ENCODE peak calls at places on chromosomes 1 and 21, in seven cellular contexts. X is sigmoid colon, P is ovary, O is Peyer's patch, J is body of pancreas, D is stomach, S is suprapubic skin. B is an unnamed sample.
A peak's percentile ranks its signal among the peaks of the same experiment; 100 is the strongest.

GRCh38 chr1:65505547-65506325 is 85.3 kb downstream of the LEPR start:
- DNase-seq in X (no peak), P (peak; percentile 20), O (no peak), J (no peak), D (no peak), S (no peak), B (no peak)

GRCh38 chr1:35180776-35181374 is 12.1 kb downstream of the SFPQ start:
- DNase-seq in X (no peak), P (no peak), O (no peak), J (no peak), D (no peak), S (no peak), B (peak; percentile 29)

GRCh38 chr1:49331066-49331852 is 554.6 kb upstream of the BEND5 start:
- DNase-seq in X (no peak), P (no peak), O (no peak), J (no peak), D (no peak), S (no peak), B (no peak)

GRCh38 chr1:231828182-231828920 is 201.8 kb downstream of the DISC1 start:
- DNase-seq in X (no peak), P (no peak), O (no peak), J (peak; percentile 33), D (no peak), S (no peak), B (no peak)

GRCh38 chr1:222023025-222023424 is 281.1 kb upstream of the DUSP10 start:
- DNase-seq in X (no peak), P (no peak), O (no peak), J (no peak), D (no peak), S (no peak), B (no peak)

GRCh38 chr1:57512386-57512785 is 88.5 kb upstream of the DAB1 start:
- DNase-seq in X (no peak), P (no peak), O (no peak), J (no peak), D (no peak), S (no peak), B (no peak)

GRCh38 chr1:13667696-13668095 is 32.3 kb upstream of the PRDM2 start:
- DNase-seq in X (no peak), P (no peak), O (no peak), J (no peak), D (no peak), S (no peak), B (no peak)

GRCh38 chr1:232059726-232060360 is 433.3 kb downstream of the DISC1 start:
- DNase-seq in X (no peak), P (no peak), O (no peak), J (no peak), D (no peak), S (no peak), B (no peak)

GRCh38 chr1:151934048-151934493 is 24.8 kb upstream of the THEM4 start:
- DNase-seq in X (no peak), P (peak; percentile 26), O (no peak), J (peak; percentile 41), D (peak; percentile 40), S (no peak), B (peak; percentile 85)

GRCh38 chr21:42983102-42983501 is 8.7 kb downstream of the PKNOX1 start:
- DNase-seq in X (no peak), P (no peak), O (no peak), J (no peak), D (no peak), S (no peak), B (no peak)

GRCh38 chr1:1428174-1428573 is 7.1 kb upstream of the ANKRD65 start:
- DNase-seq in X (no peak), P (peak; percentile 12), O (no peak), J (no peak), D (no peak), S (no peak), B (no peak)

GRCh38 chr1:159302036-159302435 is at the start of gene FCER1A:
- DNase-seq in X (no peak), P (no peak), O (no peak), J (no peak), D (no peak), S (no peak), B (no peak)

GRCh38 chr1:150875197-150876110 is 945 bp downstream of the ARNT start:
- DNase-seq in X (no peak), P (no peak), O (peak; percentile 34), J (peak; percentile 16), D (no peak), S (no peak), B (peak; percentile 56)

GRCh38 chr1:41838266-41838665 is 80.5 kb downstream of the HIVEP3 start:
- DNase-seq in X (no peak), P (no peak), O (no peak), J (no peak), D (no peak), S (no peak), B (no peak)

GRCh38 chr1:35031103-35031452 is 667 bp downstream of the ZMYM6 start:
- DNase-seq in X (no peak), P (peak; percentile 30), O (peak; percentile 23), J (peak; percentile 31), D (no peak), S (no peak), B (peak; percentile 79)

GRCh38 chr1:93814059-93814794 is 64.8 kb downstream of the DNTTIP2 start:
- DNase-seq in X (peak; percentile 74), P (peak; percentile 32), O (peak; percentile 30), J (peak; percentile 69), D (peak; percentile 68), S (no peak), B (peak; percentile 70)

GRCh38 chr21:16117851-16118592 is 388.2 kb downstream of the USP25 start:
- DNase-seq in X (no peak), P (no peak), O (no peak), J (no peak), D (no peak), S (no peak), B (no peak)

GRCh38 chr1:33300673-33301072 is 20.2 kb downstream of the A3GALT2 start:
- DNase-seq in X (peak; percentile 95), P (peak; percentile 85), O (no peak), J (peak; percentile 48), D (peak; percentile 73), S (peak; percentile 71), B (peak; percentile 26)

GRCh38 chr1:83011270-83011669 is 987.7 kb downstream of the TTLL7 start:
- DNase-seq in X (no peak), P (no peak), O (no peak), J (no peak), D (no peak), S (no peak), B (no peak)

DNA sequence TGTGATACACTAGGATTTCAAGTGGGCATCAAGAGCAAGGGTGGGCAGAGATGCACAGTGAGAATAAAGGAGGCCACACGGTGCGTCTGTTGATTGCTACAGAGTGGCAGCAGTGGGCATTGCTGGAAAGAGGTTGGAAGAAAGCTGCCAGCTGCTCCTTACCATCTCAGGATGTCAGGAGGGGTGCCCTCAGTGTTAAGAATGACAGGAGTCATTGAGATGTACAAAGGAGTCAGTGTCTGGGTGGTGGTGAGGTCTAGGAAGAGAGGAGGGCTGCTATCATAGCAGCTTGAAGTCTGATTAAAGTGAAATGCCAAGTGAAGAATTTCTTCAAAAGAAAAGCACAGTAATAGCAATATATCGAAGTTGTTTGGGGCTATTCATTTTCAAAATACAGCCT is 992.7 kb downstream of the TTLL7 start:
- DNase-seq in X (no peak), P (no peak), O (no peak), J (no peak), D (no peak), S (no peak), B (no peak)
- TF ChIP-seq POLR2A in X (no peak), P (no peak), O (no peak), J (no peak), D (no peak), S (no peak), B (no peak)

GRCh38 chr1:192580351-192580962 is 4.9 kb downstream of the RGS1 start:
- DNase-seq in X (no peak), P (no peak), O (no peak), J (peak; percentile 15), D (no peak), S (no peak), B (no peak)
- TF ChIP-seq POLR2A in X (no peak), P (no peak), O (no peak), J (no peak), D (no peak), S (no peak), B (peak; percentile 59)

GRCh38 chr1:36481091-36481490 is 1.6 kb downstream of the CSF3R start:
- DNase-seq in X (peak; percentile 65), P (no peak), O (no peak), J (no peak), D (no peak), S (no peak), B (no peak)

GRCh38 chr1:36480161-36480560 is 2.6 kb downstream of the CSF3R start:
- DNase-seq in X (peak; percentile 40), P (no peak), O (no peak), J (no peak), D (no peak), S (no peak), B (no peak)

GRCh38 chr1:36484099-36484498 is 1.4 kb upstream of the CSF3R start:
- DNase-seq in X (peak; percentile 21), P (no peak), O (no peak), J (no peak), D (no peak), S (no peak), B (no peak)

GRCh38 chr1:36482724-36483388 is at the start of gene CSF3R:
- DNase-seq in X (peak; percentile 64), P (no peak), O (no peak), J (no peak), D (no peak), S (no peak), B (no peak)

DNA sequence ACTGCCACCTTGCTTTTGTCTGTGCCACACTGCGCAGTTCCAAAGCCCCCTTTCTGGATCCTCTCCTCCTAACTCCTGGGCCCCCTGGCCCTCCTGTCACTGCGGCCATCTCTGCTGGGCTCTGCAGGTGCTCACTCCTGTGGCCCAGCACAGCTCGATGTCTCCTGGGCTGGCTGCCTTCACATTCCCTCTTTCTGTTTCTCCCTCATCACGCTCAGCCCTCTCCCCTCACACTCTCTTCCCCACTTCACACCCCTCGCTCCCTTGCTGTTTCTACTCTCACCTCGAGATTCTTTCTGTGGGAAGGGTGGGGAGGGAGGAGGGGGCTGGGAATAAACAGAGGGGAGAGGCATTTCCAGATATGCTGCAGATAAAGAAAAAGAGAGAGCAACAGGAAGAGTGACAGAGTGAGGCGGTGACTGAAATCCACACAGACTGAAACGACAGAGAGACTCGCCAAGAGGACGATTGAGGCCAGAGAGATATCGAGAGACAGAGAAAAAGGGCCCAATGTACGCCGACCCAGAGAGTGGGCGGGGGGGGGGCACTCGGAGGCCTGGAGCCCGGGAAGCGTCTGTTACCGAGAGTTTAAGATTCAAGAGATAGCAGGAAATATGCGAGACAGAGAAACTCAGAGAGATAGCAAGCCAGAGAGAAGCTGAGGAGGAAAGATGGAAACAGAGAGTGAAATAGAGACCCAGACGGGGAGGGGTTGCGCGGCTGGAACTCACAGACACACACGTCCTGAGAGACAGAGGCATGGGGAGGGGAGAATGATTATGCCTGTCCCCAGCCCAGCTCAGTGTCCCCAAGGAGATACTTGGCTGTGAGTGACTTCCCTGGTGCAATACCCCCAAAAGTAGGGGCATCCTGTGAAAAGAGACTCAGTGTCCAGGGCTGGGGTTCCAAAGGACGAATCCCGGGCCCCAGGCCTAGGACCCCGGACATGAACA is 666 bp downstream of the CSF3R start:
- DNase-seq in X (peak; percentile 37), P (no peak), O (no peak), J (no peak), D (no peak), S (no peak), B (peak; percentile 17)
- TF ChIP-seq POLR2A in X (no peak), P (no peak), O (no peak), J (no peak), D (no peak), S (no peak), B (no peak)

GRCh38 chr21:44057960-44058651 is 46.0 kb downstream of the TRAPPC10 start:
- DNase-seq in X (no peak), P (no peak), O (no peak), J (no peak), D (no peak), S (peak; percentile 40), B (no peak)
- TF ChIP-seq POLR2A in X (no peak), P (no peak), O (no peak), J (no peak), D (no peak), S (no peak), B (no peak)